ENCODE peak calls at places on chromosomes 13 and 19, in four cellular contexts. One of them, this sample, is unnamed.

GRCh38 chr19:3192684-3193083 is 7.0 kb downstream of the NCLN start:
- DNase-seq in GM12878: no peak
- DNase-seq in H1: no peak
- DNase-seq in HepG2: no peak
- DNase-seq in this sample: no peak

GRCh38 chr13:72141845-72142470 is 275.0 kb upstream of the DACH1 start:
- DNase-seq in H1: no peak
- DNase-seq in GM12878: no peak
- DNase-seq in HepG2: no peak
- DNase-seq in this sample: no peak

GRCh38 chr13:49495783-49496762 is at the start of gene PHF11:
- DNase-seq in H1: no peak
- DNase-seq in GM12878: peak; percentile 65
- DNase-seq in HepG2: peak; percentile 63
- DNase-seq in this sample: peak; percentile 16

GRCh38 chr13:31321457-31321856 is 121.7 kb downstream of the B3GLCT start:
- DNase-seq in GM12878: no peak
- DNase-seq in H1: no peak
- DNase-seq in HepG2: no peak
- DNase-seq in this sample: no peak

GRCh38 chr19:324716-325115 is 19.9 kb downstream of the MIER2 start:
- DNase-seq in GM12878: no peak
- DNase-seq in HepG2: no peak
- DNase-seq in H1: no peak
- DNase-seq in this sample: no peak

GRCh38 chr19:4415352-4415751 is 12.9 kb downstream of the CHAF1A start:
- DNase-seq in HepG2: no peak
- DNase-seq in H1: no peak
- DNase-seq in GM12878: no peak
- DNase-seq in this sample: peak; percentile 39

GRCh38 chr19:38287604-38288003 is 16.4 kb upstream of the C19orf33 start:
- DNase-seq in GM12878: no peak
- DNase-seq in H1: no peak
- DNase-seq in HepG2: no peak
- DNase-seq in this sample: no peak

GRCh38 chr13:37263881-37264280 is 158.4 kb upstream of the CSNK1A1L start:
- DNase-seq in GM12878: no peak
- DNase-seq in H1: no peak
- DNase-seq in HepG2: no peak
- DNase-seq in this sample: peak; percentile 49

GRCh38 chr19:6610934-6611370 is 20.0 kb upstream of the CD70 start:
- DNase-seq in H1: no peak
- DNase-seq in HepG2: no peak
- DNase-seq in GM12878: no peak
- DNase-seq in this sample: no peak

GRCh38 chr13:34611678-34612077 is 330.4 kb upstream of the NBEA start:
- DNase-seq in GM12878: no peak
- DNase-seq in H1: no peak
- DNase-seq in HepG2: no peak
- DNase-seq in this sample: no peak

GRCh38 chr13:29595380-29596063 is at the start of gene SLC7A1:
- DNase-seq in H1: peak; percentile 72
- DNase-seq in HepG2: peak; percentile 70
- DNase-seq in GM12878: peak; percentile 43
- DNase-seq in this sample: peak; percentile 48

GRCh38 chr19:41793414-41793727 is 3.0 kb upstream of the CEACAM3 start:
- DNase-seq in H1: no peak
- DNase-seq in HepG2: no peak
- DNase-seq in GM12878: no peak
- DNase-seq in this sample: no peak

GRCh38 chr19:21138130-21138529 is 3.7 kb upstream of the ZNF431 start:
- DNase-seq in HepG2: peak; percentile 70
- DNase-seq in H1: no peak
- DNase-seq in GM12878: no peak
- DNase-seq in this sample: no peak

GRCh38 chr19:1261512-1261862 is 7.6 kb upstream of the CIRBP start:
- DNase-seq in GM12878: no peak
- DNase-seq in HepG2: no peak
- DNase-seq in H1: no peak
- DNase-seq in this sample: no peak

GRCh38 chr19:2274937-2275535 is 6.9 kb downstream of the PEAK3 start:
- DNase-seq in HepG2: peak; percentile 73
- DNase-seq in H1: no peak
- DNase-seq in GM12878: no peak
- DNase-seq in this sample: no peak

GRCh38 chr19:18802354-18802753 is 11.2 kb upstream of the COMP start:
- DNase-seq in HepG2: peak; percentile 50
- DNase-seq in GM12878: no peak
- DNase-seq in H1: no peak
- DNase-seq in this sample: peak; percentile 61

GRCh38 chr13:98301721-98302120 is 124.7 kb upstream of the RNF113B start:
- DNase-seq in H1: no peak
- DNase-seq in GM12878: no peak
- DNase-seq in HepG2: no peak
- DNase-seq in this sample: no peak

GRCh38 chr13:112974125-112974524 is 5.1 kb downstream of the MCF2L start:
- DNase-seq in GM12878: no peak
- DNase-seq in HepG2: no peak
- DNase-seq in H1: no peak
- DNase-seq in this sample: no peak

GRCh38 chr13:59024434-59024833 is 1139.3 kb downstream of the DIAPH3 start:
- DNase-seq in HepG2: no peak
- DNase-seq in H1: no peak
- DNase-seq in GM12878: no peak
- DNase-seq in this sample: no peak

GRCh38 chr19:6590458-6591319 is at the start of gene CD70:
- DNase-seq in HepG2: no peak
- DNase-seq in H1: no peak
- DNase-seq in GM12878: peak; percentile 88
- DNase-seq in this sample: no peak

GRCh38 chr19:17829855-17830566 is 8.7 kb upstream of the INSL3 start:
- DNase-seq in GM12878: no peak
- DNase-seq in HepG2: no peak
- DNase-seq in H1: peak; percentile 89
- DNase-seq in this sample: peak; percentile 68

GRCh38 chr13:97335488-97336134 is 98.4 kb upstream of the RAP2A start:
- DNase-seq in HepG2: no peak
- DNase-seq in GM12878: no peak
- DNase-seq in H1: no peak
- DNase-seq in this sample: no peak

GRCh38 chr19:42601811-42602443 is 7.2 kb upstream of the CEACAM8 start:
- DNase-seq in HepG2: peak; percentile 9
- DNase-seq in GM12878: no peak
- DNase-seq in H1: no peak
- DNase-seq in this sample: peak; percentile 20

GRCh38 chr19:19485161-19485997 is 30.0 kb downstream of the TSSK6 start:
- DNase-seq in HepG2: no peak
- DNase-seq in H1: no peak
- DNase-seq in GM12878: no peak
- DNase-seq in this sample: no peak

GRCh38 chr13:26446751-26447150 is 110.7 kb upstream of the WASF3 start:
- DNase-seq in H1: no peak
- DNase-seq in HepG2: no peak
- DNase-seq in GM12878: no peak
- DNase-seq in this sample: no peak

GRCh38 chr19:57771417-57771816 is 1.9 kb downstream of the ZNF586 start:
- DNase-seq in H1: no peak
- DNase-seq in HepG2: no peak
- DNase-seq in GM12878: no peak
- DNase-seq in this sample: no peak
- H3K9me3 ChIP-seq in H1: no peaks in the 10 kb centered on the region
- H3K9me3 ChIP-seq in HepG2: no peaks in the 10 kb centered on the region
- H3K9me3 ChIP-seq in GM12878: peaks cover 49% of the 10 kb centered on the region
- H3K9me3 ChIP-seq in this sample: no peaks in the 10 kb centered on the region

GRCh38 chr19:9565900-9566705 is 18.2 kb downstream of the ZNF121 start:
- DNase-seq in H1: no peak
- DNase-seq in HepG2: no peak
- DNase-seq in GM12878: no peak
- DNase-seq in this sample: no peak
- TF ChIP-seq SUZ12 in H1: no peak
- TF ChIP-seq SUZ12 in HepG2: no peak
- TF ChIP-seq SUZ12 in GM12878: no peak
- TF ChIP-seq SUZ12 in this sample: no peak

DNA sequence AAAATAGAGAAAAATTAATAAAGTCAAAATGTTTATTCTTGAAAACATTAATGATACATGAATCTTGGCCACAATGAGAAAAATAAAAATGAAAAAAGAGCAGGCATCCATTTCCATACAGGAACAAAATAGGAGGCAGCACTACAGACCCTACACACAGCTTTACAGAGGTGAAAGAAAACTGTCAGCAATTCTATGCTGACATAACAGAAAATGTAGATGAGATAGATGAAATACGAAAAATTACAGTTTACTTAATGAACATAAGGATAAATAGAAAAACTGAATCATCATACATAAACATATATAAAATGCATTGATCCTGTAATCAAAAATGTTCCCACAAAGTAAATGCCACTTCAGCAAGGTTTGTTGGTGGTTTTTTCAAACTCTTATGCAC is 5.6 kb downstream of the LILRB4 start:
- DNase-seq in H1: no peak
- DNase-seq in GM12878: no peak
- DNase-seq in HepG2: no peak
- DNase-seq in this sample: no peak
- H3K9me3 ChIP-seq in H1: peaks cover 70% of the 10 kb centered on the region
- H3K9me3 ChIP-seq in GM12878: peaks cover 1% of the 10 kb centered on the region
- H3K9me3 ChIP-seq in HepG2: no peaks in the 10 kb centered on the region
- H3K9me3 ChIP-seq in this sample: peaks cover 9% of the 10 kb centered on the region

DNA sequence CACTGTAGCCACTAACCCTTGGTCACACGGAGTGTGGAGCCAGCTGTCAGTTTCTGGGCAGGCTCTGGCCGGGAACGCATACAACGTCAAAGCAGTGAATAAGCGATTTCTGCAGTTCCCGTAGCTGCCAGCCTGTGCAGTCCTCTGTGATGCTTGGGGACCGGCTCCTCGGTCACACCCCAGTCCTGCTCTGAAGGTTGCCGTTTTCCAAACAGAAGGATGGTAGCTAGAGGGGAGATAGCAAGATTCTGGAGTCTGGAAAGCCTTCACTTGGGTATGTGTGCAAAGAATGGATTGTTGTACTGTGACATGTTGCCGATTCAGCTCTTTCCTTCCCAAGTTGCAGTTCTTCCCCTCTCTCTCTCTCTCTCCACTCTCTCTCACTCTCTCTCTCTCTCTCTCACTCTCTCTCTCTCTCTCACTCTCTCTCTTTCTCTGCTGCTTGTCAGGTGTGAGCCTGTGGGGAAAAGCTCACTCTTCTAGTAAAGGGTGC is 38.7 kb upstream of the C1QTNF9 start:
- DNase-seq in H1: no peak
- DNase-seq in HepG2: peak; percentile 47
- DNase-seq in GM12878: peak; percentile 38
- DNase-seq in this sample: no peak
- TF ChIP-seq SUZ12 in H1: no peak
- TF ChIP-seq SUZ12 in HepG2: no peak
- TF ChIP-seq SUZ12 in GM12878: no peak
- TF ChIP-seq SUZ12 in this sample: no peak

DNA sequence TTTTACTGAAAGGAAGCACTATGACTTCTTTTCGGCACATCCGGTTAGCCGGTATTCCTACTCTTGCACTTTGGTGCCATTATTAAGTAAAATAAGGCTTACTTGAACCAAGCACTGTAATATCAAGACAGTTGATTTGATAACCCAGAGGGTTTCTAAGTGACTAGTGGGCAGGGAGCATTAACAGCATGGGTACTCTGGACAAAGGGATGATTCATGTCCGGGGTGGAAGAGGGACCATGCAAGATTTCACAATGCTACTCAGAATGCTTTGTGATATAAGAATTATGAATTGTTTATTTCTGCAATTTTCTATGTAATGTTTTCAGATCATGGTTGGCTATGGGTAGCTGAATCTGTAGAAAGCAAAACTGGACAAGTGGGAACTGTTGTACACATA is 282.1 kb downstream of the TDRD3 start:
- DNase-seq in GM12878: no peak
- DNase-seq in HepG2: no peak
- DNase-seq in H1: no peak
- DNase-seq in this sample: no peak
- H3K9me3 ChIP-seq in GM12878: no peaks in the 10 kb centered on the region
- H3K9me3 ChIP-seq in HepG2: no peaks in the 10 kb centered on the region
- H3K9me3 ChIP-seq in H1: no peaks in the 10 kb centered on the region
- H3K9me3 ChIP-seq in this sample: no peaks in the 10 kb centered on the region

GRCh38 chr13:99969934-99970760 is 1.4 kb downstream of the ZIC5 start:
- DNase-seq in HepG2: peak; percentile 57
- DNase-seq in H1: no peak
- DNase-seq in GM12878: no peak
- DNase-seq in this sample: no peak
- TF ChIP-seq SUZ12 in HepG2: no peak
- TF ChIP-seq SUZ12 in H1: no peak
- TF ChIP-seq SUZ12 in GM12878: no peak
- TF ChIP-seq SUZ12 in this sample: no peak

DNA sequence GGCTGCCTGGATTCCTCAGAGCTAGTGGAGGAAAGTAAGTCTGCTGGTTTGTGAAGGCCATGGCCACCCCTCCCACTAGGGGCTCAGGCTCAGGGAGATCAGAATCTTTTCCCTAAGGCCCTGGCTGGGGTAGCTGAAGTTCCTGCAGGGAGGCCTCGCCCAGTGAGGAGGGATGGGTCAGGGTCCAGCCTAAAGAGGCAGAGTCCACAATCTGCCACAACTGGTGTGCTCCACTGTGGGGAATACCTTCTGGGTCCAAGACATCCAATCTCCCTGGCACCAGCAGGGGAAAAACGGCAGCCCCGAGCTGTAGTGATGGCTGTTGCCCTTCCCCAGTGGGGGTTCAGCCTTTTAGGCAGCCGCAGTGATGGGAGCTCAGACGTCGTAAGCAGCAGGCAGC is 23.2 kb downstream of the IGFL3 start:
- DNase-seq in H1: no peak
- DNase-seq in GM12878: no peak
- DNase-seq in HepG2: no peak
- DNase-seq in this sample: no peak
- H3K9me3 ChIP-seq in H1: peaks cover 3% of the 10 kb centered on the region
- H3K9me3 ChIP-seq in GM12878: no peaks in the 10 kb centered on the region
- H3K9me3 ChIP-seq in HepG2: no peaks in the 10 kb centered on the region
- H3K9me3 ChIP-seq in this sample: peaks cover 11% of the 10 kb centered on the region

DNA sequence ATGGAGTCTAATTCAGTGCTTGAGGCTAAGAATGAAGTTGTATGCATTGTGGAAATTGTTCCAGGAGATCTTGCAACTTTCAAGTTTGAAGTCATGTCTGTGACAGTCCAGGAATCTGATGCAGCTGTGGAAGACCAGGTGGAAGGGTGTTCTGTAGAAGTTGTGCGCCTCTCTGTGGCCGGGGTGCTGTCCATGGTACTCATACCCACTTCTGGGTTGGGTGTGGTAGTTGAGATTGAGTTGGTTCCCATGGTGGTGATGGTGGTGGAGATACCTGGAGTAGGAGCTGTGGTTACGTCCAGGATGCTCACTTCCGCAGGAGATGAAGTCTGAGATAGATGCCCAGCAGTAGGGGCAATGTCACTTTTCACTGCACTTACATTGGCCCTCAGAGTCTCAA is 44.3 kb downstream of the MUC16 start:
- DNase-seq in HepG2: no peak
- DNase-seq in H1: no peak
- DNase-seq in GM12878: no peak
- DNase-seq in this sample: no peak
- TF ChIP-seq SUZ12 in HepG2: no peak
- TF ChIP-seq SUZ12 in H1: no peak
- TF ChIP-seq SUZ12 in GM12878: no peak
- TF ChIP-seq SUZ12 in this sample: no peak

GRCh38 chr19:23033721-23034120 is 30.7 kb upstream of the ZNF728 start:
- DNase-seq in GM12878: no peak
- DNase-seq in HepG2: no peak
- DNase-seq in H1: no peak
- DNase-seq in this sample: peak; percentile 32
- H3K9me3 ChIP-seq in GM12878: no peaks in the 10 kb centered on the region
- H3K9me3 ChIP-seq in HepG2: peaks cover 83% of the 10 kb centered on the region
- H3K9me3 ChIP-seq in H1: peaks cover 15% of the 10 kb centered on the region
- H3K9me3 ChIP-seq in this sample: peaks cover 31% of the 10 kb centered on the region

This sample was measured in NT2/D1.